ENCODE peak calls at places on chromosomes 12 and 14, in four cellular contexts. Y is HEK293T; H is right lobe of liver; I is CD4-positive, alpha-beta T cell. Q is an unnamed sample.

GRCh38 chr14:51657762-51658161 is 6.1 kb downstream of the FRMD6 start:
- DNase-seq in Y (no peak), H (no peak), I (no peak), Q (no peak)

GRCh38 chr14:52079239-52079956 is 10.5 kb upstream of the NID2 start:
- DNase-seq in Y (no peak), H (no peak), I (no peak), Q (no peak)

GRCh38 chr12:77847665-77848431 is 17.2 kb downstream of the NAV3 start:
- DNase-seq in Y (no peak), H (no peak), I (no peak), Q (no peak)

GRCh38 chr12:46473634-46474201 is 101.1 kb upstream of the SLC38A2 start:
- DNase-seq in Y (no peak), H (peak; percentile 75), I (no peak), Q (no peak)

GRCh38 chr14:64279719-64280668 is 14.2 kb downstream of the ESR2 start:
- DNase-seq in Y (no peak), H (no peak), I (no peak), Q (no peak)

GRCh38 chr12:21666722-21667121 is 9.1 kb upstream of the LDHB start:
- DNase-seq in Y (no peak), H (no peak), I (no peak), Q (no peak)

GRCh38 chr14:35386673-35387125 is 17.9 kb downstream of the NFKBIA start:
- DNase-seq in Y (no peak), H (no peak), I (no peak), Q (no peak)

GRCh38 chr12:66881401-66881800 is 202.5 kb upstream of the GRIP1 start:
- DNase-seq in Y (no peak), H (no peak), I (no peak), Q (no peak)

GRCh38 chr12:108117163-108117849 is 11.8 kb upstream of the WSCD2 start:
- DNase-seq in Y (no peak), H (no peak), I (no peak), Q (no peak)

GRCh38 chr12:79998554-79998953 is 63.7 kb upstream of the PPP1R12A start:
- DNase-seq in Y (no peak), H (no peak), I (no peak), Q (no peak)

GRCh38 chr14:106694638-106695393 is 1168.4 kb downstream of the TMEM121 start:
- DNase-seq in Y (no peak), H (no peak), I (peak; percentile 51), Q (peak; percentile 32)

GRCh38 chr12:94666158-94666557 is 15.8 kb upstream of the TMCC3 start:
- DNase-seq in Y (no peak), H (no peak), I (no peak), Q (no peak)

GRCh38 chr12:71415336-71416231 is 24.0 kb upstream of the LGR5 start:
- DNase-seq in Y (peak; percentile 58), H (no peak), I (no peak), Q (no peak)

GRCh38 chr12:53255993-53256392 is 12.1 kb upstream of the ESPL1 start:
- DNase-seq in Y (no peak), H (no peak), I (no peak), Q (no peak)

GRCh38 chr14:33842299-33842698 is 108.6 kb downstream of the EGLN3 start:
- DNase-seq in Y (no peak), H (no peak), I (no peak), Q (no peak)

GRCh38 chr12:1972856-1973317 is 31.4 kb downstream of the DCP1B start:
- DNase-seq in Y (no peak), H (no peak), I (no peak), Q (no peak)

GRCh38 chr12:112447106-112447505 is 28.4 kb downstream of the PTPN11 start:
- DNase-seq in Y (no peak), H (no peak), I (no peak), Q (no peak)

GRCh38 chr12:55957106-55957859 is 8.6 kb downstream of the PMEL start:
- DNase-seq in Y (no peak), H (no peak), I (no peak), Q (no peak)

GRCh38 chr12:10288989-10289388 is 18.7 kb upstream of the KLRD1 start:
- DNase-seq in Y (no peak), H (no peak), I (no peak), Q (no peak)

GRCh38 chr12:127008758-127009403 is 1258.1 kb upstream of the TMEM132C start:
- DNase-seq in Y (no peak), H (peak; percentile 66), I (no peak), Q (no peak)

GRCh38 chr14:95361373-95362179 is 41.9 kb upstream of the CLMN start:
- DNase-seq in Y (peak; percentile 70), H (peak; percentile 62), I (no peak), Q (no peak)

GRCh38 chr12:76311796-76312195 is 36.4 kb downstream of the BBS10 start:
- DNase-seq in Y (no peak), H (no peak), I (no peak), Q (no peak)

GRCh38 chr12:19528750-19529149 is 89.5 kb downstream of the AEBP2 start:
- DNase-seq in Y (no peak), H (no peak), I (no peak), Q (no peak)

GRCh38 chr14:33563492-33563891 is 387.4 kb downstream of the EGLN3 start:
- DNase-seq in Y (no peak), H (no peak), I (no peak), Q (no peak)

GRCh38 chr12:45204757-45205156 is 11.1 kb upstream of the ANO6 start:
- DNase-seq in Y (no peak), H (peak; percentile 63), I (no peak), Q (no peak)

GRCh38 chr14:72154645-72155378 is 222.6 kb downstream of the RGS6 start:
- DNase-seq in Y (peak; percentile 10), H (no peak), I (no peak), Q (no peak)